ENCODE peak calls at places on chromosomes 3 and 15, in ten cellular contexts. P is fibroblast of pulmonary artery; K is CD4-positive, alpha-beta T cell; I is GM20000; D is cardiac fibroblast; N is fibroblast of lung; E is body of pancreas; Z is PC-3; S is WTC11; L is astrocyte of the spinal cord. B is an unnamed sample.

GRCh38 chr3:157916672-157917071 is 189.5 kb downstream of the SHOX2 start:
- DNase-seq in Z (peak), E (no peak), N (no peak), S (no peak), K (no peak), L (no peak), D (no peak), I (no peak), P (no peak), B (no peak)

GRCh38 chr3:38658886-38659285 is 9.4 kb upstream of the SCN5A start:
- DNase-seq in D (no peak), Z (no peak), P (no peak), E (no peak), S (no peak), K (no peak), I (no peak), L (no peak), N (no peak), B (no peak)

GRCh38 chr3:125157183-125157582 is 55.4 kb downstream of the SLC12A8 start:
- DNase-seq in K (no peak), S (no peak), I (no peak), N (no peak), Z (no peak), D (no peak), P (no peak), E (no peak), L (no peak), B (no peak)

GRCh38 chr15:77346637-77347036 is 73.3 kb downstream of the PEAK1 start:
- DNase-seq in E (no peak), Z (peak), S (no peak), P (no peak), N (no peak), D (no peak), I (no peak), L (no peak), K (no peak), B (no peak)

GRCh38 chr3:117600112-117600511 is 890.5 kb downstream of the TUSC7 start:
- DNase-seq in I (no peak), L (no peak), D (no peak), E (peak), Z (no peak), N (no peak), S (peak), K (no peak), P (no peak), B (no peak)

GRCh38 chr3:12143949-12144504 is 14.7 kb downstream of the TIMP4 start:
- DNase-seq in Z (no peak), I (no peak), P (peak), D (peak), L (peak), K (no peak), E (peak), N (peak), S (no peak), B (no peak)

GRCh38 chr3:178623666-178624255 is 87.5 kb downstream of the KCNMB2 start:
- DNase-seq in K (no peak), L (peak), D (no peak), S (no peak), Z (peak), E (no peak), I (no peak), P (no peak), N (peak), B (no peak)

GRCh38 chr3:98784666-98785600 is 21.8 kb downstream of the ST3GAL6 start:
- DNase-seq in K (no peak), P (peak), D (peak), E (no peak), I (no peak), Z (peak), N (peak), S (no peak), L (peak), B (peak)

GRCh38 chr3:188316723-188317070 is 162.7 kb downstream of the LPP start:
- DNase-seq in N (no peak), E (no peak), D (no peak), L (no peak), I (no peak), K (no peak), Z (no peak), S (no peak), P (no peak), B (peak)

GRCh38 chr3:151283907-151284461 is 5.6 kb upstream of the P2RY14 start:
- DNase-seq in S (no peak), E (no peak), K (no peak), P (peak), D (peak), N (peak), Z (peak), I (no peak), L (peak), B (no peak)

GRCh38 chr15:87387681-87388240 is 868.8 kb downstream of the NTRK3 start:
- DNase-seq in D (no peak), L (peak), N (no peak), P (no peak), I (no peak), S (no peak), E (no peak), K (no peak), Z (peak), B (no peak)

GRCh38 chr15:70752142-70752754 is 11.1 kb downstream of the UACA start:
- DNase-seq in K (peak), L (peak), E (no peak), N (peak), S (no peak), I (no peak), P (peak), Z (no peak), D (peak), B (no peak)

GRCh38 chr15:71218272-71218805 is 103.1 kb downstream of the THSD4 start:
- DNase-seq in D (peak), P (no peak), Z (no peak), K (no peak), E (no peak), N (peak), I (no peak), L (no peak), S (no peak), B (no peak)

GRCh38 chr3:4466783-4467521 is at the start of gene SUMF1:
- DNase-seq in Z (peak), P (peak), E (peak), K (peak), S (peak), I (peak), D (peak), L (peak), N (peak), B (peak)

GRCh38 chr3:62500556-62501294 is 127.4 kb upstream of the FEZF2 start:
- DNase-seq in E (no peak), P (no peak), K (no peak), S (peak), D (no peak), I (no peak), N (no peak), Z (no peak), L (no peak), B (no peak)

GRCh38 chr15:100869151-100869999 is 10.3 kb upstream of the ALDH1A3 start:
- DNase-seq in N (no peak), P (no peak), E (no peak), Z (no peak), S (peak), I (no peak), L (no peak), K (no peak), D (no peak), B (no peak)

GRCh38 chr15:29770796-29771195 is 51.5 kb downstream of the TJP1 start:
- DNase-seq in E (no peak), N (peak), S (no peak), I (no peak), L (peak), D (no peak), P (no peak), Z (peak), K (no peak), B (peak)

GRCh38 chr3:122958290-122958689 is 69.3 kb downstream of the SEMA5B start:
- DNase-seq in N (no peak), P (no peak), I (no peak), K (no peak), S (no peak), E (no peak), D (no peak), L (no peak), Z (no peak), B (no peak)

GRCh38 chr3:188472331-188472730 is 318.4 kb downstream of the LPP start:
- DNase-seq in D (no peak), P (no peak), S (no peak), N (no peak), L (peak), K (no peak), Z (peak), I (no peak), E (no peak), B (no peak)

DNA sequence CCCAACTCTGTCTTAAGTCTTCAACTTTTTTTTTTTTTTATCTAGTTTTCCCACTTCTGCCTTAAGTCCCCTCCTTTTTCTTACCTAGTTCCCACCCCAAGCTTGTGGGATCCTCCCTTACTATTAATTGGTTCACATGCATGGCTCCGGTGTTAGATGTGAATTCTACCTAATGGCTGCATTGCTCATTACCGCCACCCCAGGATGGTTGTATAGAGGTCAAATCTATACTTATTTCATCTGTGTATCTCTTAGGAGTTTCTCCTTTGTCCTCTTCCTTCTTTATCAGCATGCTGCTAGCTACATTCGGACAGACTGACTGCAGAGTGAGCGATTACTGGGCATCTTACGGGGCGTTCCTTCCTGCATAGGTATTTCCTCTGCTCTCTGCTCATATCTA is 605.7 kb upstream of the GRM7 start:
- DNase-seq in Z (no peak), P (no peak), D (no peak), I (no peak), S (no peak), E (no peak), N (no peak), K (no peak), L (no peak), B (no peak)
- TF ChIP-seq CTCF in Z (peak), P (no peak), D (no peak), I (no peak), S (no peak), E (no peak), N (no peak), K (no peak), L (no peak), B (no peak)

GRCh38 chr3:73586190-73586589 is 38.6 kb downstream of the PDZRN3 start:
- DNase-seq in N (no peak), Z (no peak), I (no peak), P (no peak), K (no peak), S (no peak), E (no peak), D (no peak), L (no peak), B (no peak)
- TF ChIP-seq CTCF in N (no peak), Z (no peak), I (no peak), P (no peak), K (no peak), S (no peak), E (no peak), D (no peak), L (no peak), B (no peak)

GRCh38 chr3:82496890-82497560 is 735.6 kb upstream of the GBE1 start:
- DNase-seq in N (no peak), Z (peak), P (no peak), I (no peak), S (peak), K (no peak), E (no peak), L (no peak), D (no peak), B (no peak)
- TF ChIP-seq CTCF in N (no peak), Z (peak), P (no peak), I (no peak), S (no peak), K (no peak), E (peak), L (no peak), D (no peak), B (no peak)

DNA sequence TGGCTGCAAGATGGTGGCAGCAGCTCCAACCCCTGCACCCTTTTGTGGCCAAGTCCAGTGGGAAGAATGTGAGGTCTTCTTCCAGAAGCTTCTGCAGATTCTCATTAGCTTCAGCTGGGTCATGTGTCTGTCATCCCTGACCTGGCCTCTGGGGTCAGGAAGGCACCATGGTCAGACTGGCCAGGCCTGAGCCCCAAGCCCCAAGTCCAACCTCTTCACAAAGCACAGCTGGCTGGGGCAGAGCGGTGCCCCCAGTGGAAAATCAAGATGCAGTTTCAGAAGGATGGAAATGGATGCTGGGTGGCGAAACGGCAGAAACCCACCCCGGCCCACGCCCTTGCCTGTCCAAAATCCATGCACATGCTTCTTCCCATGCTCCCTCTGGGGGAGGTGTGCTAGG is 15.9 kb upstream of the GATA2 start:
- DNase-seq in N (no peak), Z (no peak), S (no peak), L (no peak), P (no peak), I (no peak), E (no peak), K (no peak), D (no peak), B (no peak)
- TF ChIP-seq CTCF in N (no peak), Z (no peak), S (no peak), L (no peak), P (no peak), I (no peak), E (no peak), K (no peak), D (no peak), B (peak)

GRCh38 chr15:72473670-72474465 is at the start of gene ARIH1:
- DNase-seq in L (peak), D (peak), Z (peak), P (peak), K (peak), S (peak), N (peak), I (peak), E (peak), B (peak)
- TF ChIP-seq CTCF in L (peak), D (peak), Z (peak), P (peak), K (no peak), S (no peak), N (peak), I (no peak), E (peak), B (peak)

GRCh38 chr15:65101891-65102708 is 12.9 kb downstream of the UBAP1L start:
- DNase-seq in N (no peak), D (no peak), Z (no peak), I (no peak), K (no peak), P (no peak), S (peak), L (no peak), E (no peak), B (no peak)
- TF ChIP-seq CTCF in N (no peak), D (no peak), Z (peak), I (no peak), K (no peak), P (no peak), S (no peak), L (no peak), E (no peak), B (peak)

B was measured in HFFc6.